ENCODE peak calls at places on chromosomes 1 and 21, in four cellular contexts. I is IMR-90, F is sigmoid colon, E is progenitor cell of endocrine pancreas. W is an unnamed sample.

GRCh38 chr1:12594966-12595838 is 22.8 kb downstream of the DHRS3 start:
- DNase-seq in I (peak), F (peak), E (peak), W (no peak)

GRCh38 chr1:160416369-160416768 is 16.0 kb downstream of the VANGL2 start:
- DNase-seq in I (peak), F (no peak), E (no peak), W (no peak)

GRCh38 chr1:37890378-37891014 is 31.1 kb upstream of the MTF1 start:
- DNase-seq in I (peak), F (no peak), E (no peak), W (peak)

GRCh38 chr21:25464275-25464674 is 143.0 kb downstream of the MRPL39 start:
- DNase-seq in I (no peak), F (no peak), E (no peak), W (no peak)

GRCh38 chr1:91440845-91441244 is 36.2 kb upstream of the HFM1 start:
- DNase-seq in I (no peak), F (no peak), E (no peak), W (no peak)

GRCh38 chr1:223460566-223461189 is 67.5 kb downstream of the CCDC185 start:
- DNase-seq in I (no peak), F (no peak), E (no peak), W (no peak)

GRCh38 chr1:61873581-61873980 is 131.3 kb downstream of the PATJ start:
- DNase-seq in I (no peak), F (no peak), E (no peak), W (no peak)

GRCh38 chr1:230123280-230124186 is 56.5 kb downstream of the GALNT2 start:
- DNase-seq in I (peak), F (no peak), E (no peak), W (no peak)

GRCh38 chr1:56284933-56285332 is 294.4 kb downstream of the PLPP3 start:
- DNase-seq in I (peak), F (peak), E (no peak), W (peak)

DNA sequence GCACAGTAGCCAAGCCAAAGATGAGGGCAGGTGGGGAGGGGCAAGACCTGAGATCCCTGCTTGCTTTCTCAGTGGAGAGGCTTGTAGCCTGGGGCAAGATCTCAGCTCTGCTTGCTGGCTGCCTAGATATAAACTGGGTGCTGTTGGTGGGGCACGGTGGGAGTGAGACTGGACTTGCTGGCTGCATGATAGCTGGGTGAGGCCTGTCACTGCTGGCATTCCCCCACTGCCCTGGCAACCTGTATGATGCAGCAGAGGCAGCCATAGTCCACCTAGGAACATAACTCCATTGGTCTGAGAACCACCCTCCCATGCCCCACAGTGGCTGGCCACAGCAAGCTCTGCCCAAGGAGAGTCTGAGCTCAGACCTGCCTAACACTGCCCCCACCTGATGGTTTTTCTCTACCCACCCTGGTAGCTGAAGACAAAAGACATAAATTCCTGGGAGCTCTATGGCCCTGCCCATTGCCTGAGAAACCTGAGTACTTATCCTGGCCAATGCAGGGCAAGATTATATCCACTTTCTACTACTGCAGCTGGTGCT is 261.9 kb upstream of the DEPDC1 start:
- DNase-seq in I (no peak), F (peak), E (no peak), W (no peak)
- TF ChIP-seq CTCF in I (no peak), F (no peak), E (no peak), W (no peak)

DNA sequence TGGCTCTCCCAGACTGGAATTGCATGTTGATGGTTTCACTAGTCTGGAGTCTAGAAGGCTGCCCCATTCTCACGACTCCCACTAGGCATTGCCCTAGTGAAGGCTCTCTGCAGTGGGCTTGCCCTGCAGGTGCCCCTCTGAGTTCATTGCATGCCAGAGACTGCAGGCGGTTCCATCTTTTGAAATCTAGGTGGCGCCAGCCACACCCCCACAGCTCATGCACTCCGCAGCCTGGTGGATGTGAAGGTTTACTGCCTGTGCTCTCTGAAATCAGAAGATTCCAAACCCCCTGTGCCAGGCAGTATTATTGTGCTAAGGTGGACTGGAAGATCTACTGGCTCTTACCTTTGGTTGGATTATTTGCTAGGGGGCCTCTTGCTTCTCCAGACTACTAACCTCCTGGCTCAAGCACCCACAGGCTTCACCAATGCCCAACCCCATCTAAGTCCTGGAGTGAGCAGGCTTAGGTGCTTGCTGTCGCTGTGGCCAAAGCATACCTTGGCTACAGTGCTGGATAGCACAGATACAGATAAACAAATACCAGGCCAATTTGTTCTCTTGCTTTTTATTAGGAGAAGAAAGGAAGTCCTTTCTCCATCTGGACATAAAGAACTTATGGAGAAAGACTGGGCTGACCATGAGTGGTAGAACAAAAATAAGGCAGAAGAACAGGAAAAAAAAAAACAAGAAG is 83.5 kb upstream of the SIM2 start:
- DNase-seq in I (no peak), F (no peak), E (no peak), W (no peak)
- TF ChIP-seq CTCF in I (peak), F (no peak), E (peak), W (peak)

DNA sequence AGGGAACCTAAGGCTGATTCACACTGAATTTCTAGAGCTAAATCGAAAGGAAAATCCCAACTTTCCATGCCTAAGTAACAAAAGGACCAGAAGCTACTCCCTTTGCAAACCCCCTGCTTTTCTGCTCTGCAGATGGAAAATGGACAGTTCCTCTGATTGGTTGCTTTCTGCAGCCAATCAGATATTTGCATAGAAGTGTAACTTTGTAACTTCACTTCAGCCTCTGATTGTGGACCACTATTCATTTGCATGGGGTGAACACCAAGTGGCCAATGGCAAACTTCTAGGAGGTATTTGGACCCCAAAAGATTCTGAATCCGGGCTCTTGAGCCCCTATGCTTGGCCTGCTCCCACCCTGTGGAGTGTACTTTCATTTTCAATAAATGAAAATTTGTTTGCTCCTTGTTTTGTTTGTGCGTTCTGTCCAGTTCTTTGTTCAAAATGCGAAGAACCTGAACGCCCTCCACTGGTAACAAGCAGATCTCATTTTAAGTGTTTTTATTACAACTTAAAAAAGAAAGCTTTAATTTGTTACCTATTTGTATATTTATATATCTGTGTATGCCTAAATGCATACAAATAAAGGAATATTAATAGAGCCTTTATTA is 6.4 kb upstream of the GSTM4 start:
- DNase-seq in I (peak), F (no peak), E (no peak), W (peak)
- TF ChIP-seq CTCF in I (peak), F (no peak), E (no peak), W (peak)

GRCh38 chr1:200048244-200048643 is 20.7 kb downstream of the NR5A2 start:
- DNase-seq in I (no peak), F (no peak), E (no peak), W (no peak)

GRCh38 chr1:200053091-200053490 is 25.6 kb downstream of the NR5A2 start:
- DNase-seq in I (no peak), F (no peak), E (no peak), W (no peak)

GRCh38 chr1:200053639-200054038 is 26.1 kb downstream of the NR5A2 start:
- DNase-seq in I (peak), F (no peak), E (no peak), W (no peak)

DNA sequence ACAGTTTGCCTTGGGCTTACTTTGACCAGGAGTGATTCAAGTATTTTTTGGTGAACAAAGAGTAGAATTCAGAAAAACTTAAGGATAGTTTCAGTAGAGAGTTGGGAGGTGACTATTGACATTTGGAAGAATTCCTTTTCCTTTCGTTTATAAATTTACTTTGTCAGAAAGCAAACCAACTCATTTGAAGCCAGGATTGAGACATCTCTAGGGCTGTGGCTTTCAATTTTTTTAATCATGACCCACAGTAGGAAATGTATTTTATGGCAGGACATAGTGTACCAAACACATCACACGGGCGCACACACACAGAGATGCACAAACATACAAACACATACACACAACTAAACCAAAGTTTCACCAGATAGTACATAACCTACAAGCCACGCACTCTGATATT is 24.1 kb downstream of the NR5A2 start:
- DNase-seq in I (no peak), F (no peak), E (no peak), W (no peak)
- TF ChIP-seq CTCF in I (no peak), F (no peak), E (no peak), W (no peak)

GRCh38 chr1:106189780-106190179 is 866.7 kb upstream of the PRMT6 start:
- DNase-seq in I (no peak), F (no peak), E (no peak), W (no peak)
- TF ChIP-seq CTCF in I (no peak), F (no peak), E (no peak), W (no peak)

DNA sequence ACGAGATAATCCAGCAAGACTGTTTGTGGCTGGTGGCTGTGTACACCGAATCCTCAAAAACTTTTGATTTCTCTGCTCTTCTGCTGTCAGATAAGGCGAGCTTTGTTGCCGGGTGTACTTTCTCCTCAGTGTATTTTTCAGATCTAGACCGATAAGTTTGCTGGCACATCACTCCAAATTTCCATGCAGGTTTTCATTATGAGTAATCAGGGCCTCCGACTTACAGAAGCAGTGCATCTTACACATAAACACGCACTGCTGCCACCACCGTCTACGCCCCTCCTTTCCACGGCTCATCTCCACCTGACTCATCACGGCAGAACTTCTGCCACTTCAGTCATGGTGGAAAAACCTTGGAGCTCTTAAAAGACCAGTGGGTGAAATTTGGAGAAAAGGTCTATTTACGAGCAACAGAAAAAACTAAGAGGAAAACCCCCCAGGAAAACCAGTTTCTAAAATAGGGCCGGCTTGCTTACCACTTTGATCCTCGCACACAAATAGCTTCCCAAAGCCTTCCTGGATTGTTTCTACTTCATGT is 7.7 kb downstream of the ZBTB21 start:
- DNase-seq in I (peak), F (no peak), E (no peak), W (peak)
- TF ChIP-seq CTCF in I (no peak), F (no peak), E (no peak), W (no peak)

W was measured in AG09309.